ENCODE peak calls at places on chromosome 16, in ten cellular contexts. J, D, B, U, L, E, P, M, F and V are unnamed samples.

GRCh38 chr16:57938936-57939871 is 31.7 kb downstream of the CNGB1 start:
- DNase-seq in J (peak), D (no peak), B (peak), U (no peak), L (no peak), E (peak), P (peak), M (peak), F (peak), V (peak)

GRCh38 chr16:28587386-28587785 is 9.5 kb downstream of the SULT1A2 start:
- DNase-seq in J (no peak), D (no peak), B (no peak), U (no peak), L (no peak), E (no peak), P (no peak), M (no peak), F (no peak), V (peak)

GRCh38 chr16:2008631-2009301 is 855 bp downstream of the ZNF598 start:
- DNase-seq in J (no peak), D (no peak), B (peak), U (no peak), L (no peak), E (peak), P (no peak), M (no peak), F (no peak), V (no peak)

GRCh38 chr16:49854227-49855203 is 1.4 kb downstream of the ZNF423 start:
- DNase-seq in J (no peak), D (no peak), B (no peak), U (no peak), L (peak), E (peak), P (no peak), M (no peak), F (no peak), V (no peak)

GRCh38 chr16:84367297-84367680 is 1.0 kb upstream of the ATP2C2 start:
- DNase-seq in J (no peak), D (no peak), B (no peak), U (no peak), L (no peak), E (peak), P (no peak), M (no peak), F (peak), V (no peak)

GRCh38 chr16:72317378-72317777 is 145.4 kb upstream of the PMFBP1 start:
- DNase-seq in J (no peak), D (no peak), B (peak), U (no peak), L (no peak), E (no peak), P (no peak), M (no peak), F (no peak), V (peak)

GRCh38 chr16:56848056-56848936 is 16.7 kb upstream of the SLC12A3 start:
- DNase-seq in J (peak), D (no peak), B (peak), U (no peak), L (no peak), E (no peak), P (no peak), M (no peak), F (no peak), V (peak)

GRCh38 chr16:7374614-7375174 is 42.0 kb downstream of the RBFOX1 start:
- DNase-seq in J (no peak), D (no peak), B (no peak), U (no peak), L (no peak), E (no peak), P (no peak), M (no peak), F (no peak), V (no peak)

GRCh38 chr16:67444259-67445125 is 13.6 kb downstream of the HSD11B2 start:
- DNase-seq in J (no peak), D (no peak), B (no peak), U (no peak), L (no peak), E (no peak), P (no peak), M (no peak), F (no peak), V (no peak)

GRCh38 chr16:30348113-30348512 is 7.0 kb downstream of the CD2BP2 start:
- DNase-seq in J (no peak), D (no peak), B (no peak), U (no peak), L (no peak), E (no peak), P (no peak), M (no peak), F (no peak), V (no peak)

GRCh38 chr16:89569506-89570341 is 5.8 kb upstream of the CPNE7 start:
- DNase-seq in J (no peak), D (no peak), B (no peak), U (no peak), L (no peak), E (no peak), P (no peak), M (no peak), F (no peak), V (no peak)

GRCh38 chr16:82694239-82694874 is 67.6 kb downstream of the CDH13 start:
- DNase-seq in J (no peak), D (no peak), B (peak), U (no peak), L (no peak), E (no peak), P (no peak), M (no peak), F (no peak), V (peak)

GRCh38 chr16:27730703-27731220 is 180.8 kb downstream of the KATNIP start:
- DNase-seq in J (no peak), D (no peak), B (no peak), U (no peak), L (no peak), E (no peak), P (no peak), M (no peak), F (no peak), V (no peak)

GRCh38 chr16:87150359-87151280 is 166.6 kb downstream of the C16orf95 start:
- DNase-seq in J (no peak), D (no peak), B (no peak), U (no peak), L (no peak), E (no peak), P (no peak), M (no peak), F (peak), V (no peak)

GRCh38 chr16:11796227-11797165 is 562 bp downstream of the ZC3H7A start:
- DNase-seq in J (peak), D (peak), B (peak), U (peak), L (peak), E (peak), P (no peak), M (peak), F (peak), V (peak)

GRCh38 chr16:67459066-67459857 is 21.7 kb downstream of the ATP6V0D1 start:
- DNase-seq in J (peak), D (no peak), B (peak), U (no peak), L (no peak), E (peak), P (no peak), M (peak), F (peak), V (no peak)

GRCh38 chr16:59116744-59117143 is 382.6 kb upstream of the GOT2 start:
- DNase-seq in J (no peak), D (no peak), B (no peak), U (no peak), L (no peak), E (no peak), P (no peak), M (no peak), F (no peak), V (no peak)

GRCh38 chr16:24580665-24581064 is 41.3 kb downstream of the RBBP6 start:
- DNase-seq in J (no peak), D (peak), B (peak), U (no peak), L (no peak), E (no peak), P (no peak), M (no peak), F (no peak), V (peak)
- TF ChIP-seq CTCF in J (peak), D (peak), B (peak), U (peak), L (peak), E (no peak), P (peak), M (peak), F (no peak), V (peak)

DNA sequence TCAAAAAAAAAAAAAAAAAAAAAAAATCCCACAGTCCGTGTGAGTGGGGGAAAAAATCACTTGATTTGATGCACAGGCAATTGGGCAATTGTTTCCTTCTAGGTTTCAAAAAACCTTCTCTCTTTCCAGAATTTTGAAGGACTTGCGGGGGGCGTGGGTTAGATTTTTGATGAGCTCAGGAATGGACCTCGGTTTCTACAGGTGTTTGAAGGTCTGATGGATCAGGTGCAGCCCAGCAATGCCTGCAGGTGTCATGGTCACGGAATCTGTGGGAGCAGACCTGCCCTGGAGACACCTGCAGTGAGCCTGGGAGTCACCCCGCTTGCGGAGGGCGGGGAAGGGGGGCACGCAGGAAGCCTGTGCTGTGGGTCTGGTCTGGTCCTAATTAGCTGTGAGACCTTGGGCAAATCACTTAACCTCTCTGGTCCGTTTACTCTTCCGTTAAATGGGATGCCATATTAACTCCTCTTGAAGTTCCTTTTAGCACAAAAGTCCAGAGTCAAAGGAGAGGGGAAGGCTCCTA is 174.2 kb downstream of the IRF8 start:
- DNase-seq in J (no peak), D (no peak), B (no peak), U (no peak), L (no peak), E (no peak), P (no peak), M (no peak), F (peak), V (no peak)
- TF ChIP-seq CTCF in J (no peak), D (no peak), B (no peak), U (no peak), L (no peak), E (no peak), P (no peak), M (no peak), F (no peak), V (peak)

GRCh38 chr16:13312063-13312462 is 410.7 kb downstream of the SHISA9 start:
- DNase-seq in J (no peak), D (no peak), B (no peak), U (no peak), L (no peak), E (no peak), P (no peak), M (no peak), F (no peak), V (no peak)

GRCh38 chr16:13306153-13306552 is 404.8 kb downstream of the SHISA9 start:
- DNase-seq in J (no peak), D (no peak), B (no peak), U (no peak), L (no peak), E (no peak), P (no peak), M (no peak), F (no peak), V (no peak)

GRCh38 chr16:13307861-13308260 is 406.5 kb downstream of the SHISA9 start:
- DNase-seq in J (no peak), D (no peak), B (no peak), U (no peak), L (no peak), E (no peak), P (no peak), M (no peak), F (no peak), V (peak)

GRCh38 chr16:13305019-13305755 is 403.8 kb downstream of the SHISA9 start:
- DNase-seq in J (no peak), D (no peak), B (no peak), U (no peak), L (no peak), E (no peak), P (no peak), M (no peak), F (no peak), V (no peak)

DNA sequence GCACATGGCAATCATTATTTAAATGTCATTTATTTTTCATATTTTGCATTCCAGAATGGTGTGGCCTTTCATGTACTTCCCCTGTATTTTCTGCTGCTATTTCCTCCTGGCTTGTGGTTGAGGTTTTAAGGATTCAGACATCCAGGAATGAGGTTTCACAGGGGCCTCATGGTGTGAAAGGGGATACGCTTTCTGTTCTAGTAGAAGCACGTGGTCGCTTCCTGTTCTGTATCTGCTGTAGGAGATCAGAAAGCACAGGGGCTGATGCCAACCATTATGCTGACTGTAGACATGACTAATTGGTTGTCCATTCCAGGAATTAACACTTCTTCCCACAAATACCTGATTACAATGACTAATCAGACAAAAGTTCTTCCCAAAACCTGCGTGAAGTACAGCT is 405.9 kb downstream of the SHISA9 start:
- DNase-seq in J (no peak), D (no peak), B (no peak), U (no peak), L (no peak), E (no peak), P (no peak), M (no peak), F (no peak), V (peak)
- TF ChIP-seq CTCF in J (no peak), D (no peak), B (no peak), U (no peak), L (no peak), E (no peak), P (no peak), M (no peak), F (no peak), V (no peak)

GRCh38 chr16:5918553-5919127 is 821.0 kb upstream of the EEF2KMT start:
- DNase-seq in J (no peak), D (no peak), B (no peak), U (no peak), L (no peak), E (peak), P (no peak), M (no peak), F (no peak), V (no peak)
- TF ChIP-seq CTCF in J (no peak), D (no peak), B (no peak), U (no peak), L (peak), E (no peak), P (no peak), M (no peak), F (no peak), V (no peak)

GRCh38 chr16:76668207-76668725 is 391.1 kb downstream of the CNTNAP4 start:
- DNase-seq in J (no peak), D (no peak), B (no peak), U (no peak), L (no peak), E (no peak), P (no peak), M (no peak), F (no peak), V (no peak)

GRCh38 chr16:76670125-76670857 is 393.1 kb downstream of the CNTNAP4 start:
- DNase-seq in J (no peak), D (no peak), B (no peak), U (no peak), L (no peak), E (no peak), P (no peak), M (no peak), F (no peak), V (no peak)

GRCh38 chr16:76669288-76669687 is 392.1 kb downstream of the CNTNAP4 start:
- DNase-seq in J (no peak), D (no peak), B (no peak), U (no peak), L (no peak), E (no peak), P (no peak), M (no peak), F (no peak), V (no peak)

GRCh38 chr16:76661691-76662090 is 384.5 kb downstream of the CNTNAP4 start:
- DNase-seq in J (no peak), D (no peak), B (no peak), U (no peak), L (no peak), E (no peak), P (no peak), M (no peak), F (no peak), V (no peak)

DNA sequence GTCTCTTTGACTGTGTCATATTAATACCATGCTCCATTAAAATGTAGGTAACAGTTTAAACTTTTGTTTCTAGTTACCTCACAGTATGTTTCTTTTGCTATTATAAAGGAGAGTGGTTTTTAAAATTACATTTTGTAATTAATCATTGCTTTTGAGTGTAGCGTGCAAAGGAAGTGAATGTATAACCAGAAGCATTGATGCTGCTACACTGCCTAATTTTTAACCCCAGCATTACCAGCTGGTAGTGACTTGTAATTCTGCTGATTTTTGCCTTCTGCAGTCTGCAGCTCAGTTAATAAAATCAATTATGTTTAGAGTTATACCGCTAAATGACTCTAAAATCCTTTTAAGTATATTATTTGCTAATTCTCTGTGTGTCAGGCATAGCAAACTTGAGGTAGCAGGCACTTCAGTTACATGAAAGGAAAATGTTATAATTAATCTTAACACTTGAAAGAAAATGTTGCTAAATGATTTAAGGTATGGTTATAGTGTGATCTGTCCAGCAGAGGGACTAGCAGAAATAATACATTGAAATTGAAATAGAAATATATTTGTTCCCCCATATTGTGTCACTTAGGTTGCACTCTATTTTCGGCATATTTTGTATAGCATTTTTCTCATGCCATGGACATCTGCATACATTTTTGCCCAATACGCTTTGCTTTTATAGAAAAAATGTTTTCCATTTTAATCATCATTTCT is 388.5 kb downstream of the CNTNAP4 start:
- DNase-seq in J (no peak), D (no peak), B (no peak), U (no peak), L (no peak), E (no peak), P (no peak), M (no peak), F (no peak), V (no peak)
- TF ChIP-seq CTCF in J (no peak), D (no peak), B (no peak), U (no peak), L (peak), E (no peak), P (no peak), M (no peak), F (no peak), V (peak)

DNA sequence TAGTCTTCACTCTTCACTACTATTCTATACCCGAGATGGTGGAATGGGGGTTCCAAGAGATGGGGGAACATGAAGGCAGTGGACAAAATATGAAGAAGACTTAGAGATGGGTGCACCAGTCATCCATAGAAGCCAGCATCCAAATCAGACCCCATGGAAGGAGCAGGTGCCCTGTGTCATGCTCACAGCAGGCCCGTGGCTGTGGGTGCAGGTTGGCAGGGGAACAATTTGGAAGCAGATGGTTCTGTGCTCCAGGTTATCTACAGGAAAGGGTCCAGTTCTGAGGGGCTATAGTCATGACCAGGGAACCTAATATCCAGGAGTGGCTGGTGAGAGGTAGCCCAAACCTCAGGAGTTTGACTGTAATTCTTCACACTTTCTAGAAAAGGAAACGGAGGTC is 9.6 kb upstream of the LPCAT2 start:
- DNase-seq in J (no peak), D (no peak), B (no peak), U (no peak), L (no peak), E (no peak), P (no peak), M (no peak), F (no peak), V (no peak)
- TF ChIP-seq CTCF in J (no peak), D (no peak), B (no peak), U (no peak), L (no peak), E (no peak), P (no peak), M (no peak), F (no peak), V (no peak)